ENCODE peak calls at places on chromosomes 16 and 17, in four cellular contexts. K is BE2C, L is psoas muscle, A is AG04450. M is an unnamed sample.

GRCh38 chr16:27822529-27823437 is 240.7 kb downstream of the GSG1L start:
- DNase-seq in K (no peak), L (no peak), A (no peak), M (no peak)

GRCh38 chr16:50675686-50676610 is 5.2 kb downstream of the SNX20 start:
- DNase-seq in K (no peak), L (no peak), A (no peak), M (no peak)

GRCh38 chr16:66344533-66345145 is 21.9 kb upstream of the CDH5 start:
- DNase-seq in K (peak; percentile 55), L (no peak), A (no peak), M (peak; percentile 67)

GRCh38 chr17:50830994-50831393 is 4.4 kb upstream of the WFIKKN2 start:
- DNase-seq in K (no peak), L (no peak), A (no peak), M (no peak)

GRCh38 chr17:45228121-45228941 is 6.6 kb downstream of the FMNL1 start:
- DNase-seq in K (no peak), L (no peak), A (no peak), M (no peak)

GRCh38 chr16:69057400-69058378 is 47.8 kb upstream of the HAS3 start:
- DNase-seq in K (no peak), L (peak; percentile 46), A (no peak), M (no peak)

GRCh38 chr16:7839568-7839967 is 506.9 kb downstream of the RBFOX1 start:
- DNase-seq in K (no peak), L (no peak), A (no peak), M (no peak)

GRCh38 chr17:3986270-3986938 is 22.2 kb upstream of the ATP2A3 start:
- DNase-seq in K (no peak), L (no peak), A (no peak), M (no peak)

GRCh38 chr16:87464691-87465300 is 28.0 kb downstream of the ZCCHC14 start:
- DNase-seq in K (peak; percentile 47), L (peak; percentile 73), A (peak; percentile 88), M (peak; percentile 82)

GRCh38 chr17:50189396-50190277 is 11.8 kb downstream of the COL1A1 start:
- DNase-seq in K (no peak), L (no peak), A (no peak), M (no peak)

GRCh38 chr16:66844342-66845079 is at the start of gene CA7:
- DNase-seq in K (no peak), L (no peak), A (no peak), M (no peak)

GRCh38 chr16:23504076-23504452 is 6.2 kb downstream of the GGA2 start:
- DNase-seq in K (no peak), L (peak; percentile 56), A (no peak), M (no peak)

GRCh38 chr16:88770459-88771293 is 14.3 kb downstream of the PIEZO1 start:
- DNase-seq in K (peak; percentile 78), L (peak; percentile 68), A (peak; percentile 63), M (no peak)

GRCh38 chr16:56356276-56357241 is 68.8 kb downstream of the AMFR start:
- DNase-seq in K (peak; percentile 85), L (peak; percentile 75), A (peak; percentile 70), M (peak; percentile 88)

GRCh38 chr16:69859105-69859969 is 91.8 kb upstream of the CLEC18A start:
- DNase-seq in K (no peak), L (no peak), A (no peak), M (peak; percentile 66)

GRCh38 chr17:74008196-74008595 is 195.3 kb upstream of the RPL38 start:
- DNase-seq in K (no peak), L (no peak), A (no peak), M (no peak)

GRCh38 chr17:34220776-34221390 is 34.2 kb upstream of the CCL2 start:
- DNase-seq in K (no peak), L (no peak), A (no peak), M (no peak)
- H3K9me3 ChIP-seq in K (no peaks in the 10 kb centered on the region), L (no peaks in the 10 kb centered on the region), A (no peaks in the 10 kb centered on the region), M (no peaks in the 10 kb centered on the region)

GRCh38 chr16:31899505-31899904 is 25.9 kb downstream of the ZNF267 start:
- DNase-seq in K (no peak), L (no peak), A (no peak), M (no peak)
- H3K9me3 ChIP-seq in K (no peaks in the 10 kb centered on the region), L (peaks cover 26% of the 10 kb centered on the region), A (peaks cover 14% of the 10 kb centered on the region), M (no peaks in the 10 kb centered on the region)

DNA sequence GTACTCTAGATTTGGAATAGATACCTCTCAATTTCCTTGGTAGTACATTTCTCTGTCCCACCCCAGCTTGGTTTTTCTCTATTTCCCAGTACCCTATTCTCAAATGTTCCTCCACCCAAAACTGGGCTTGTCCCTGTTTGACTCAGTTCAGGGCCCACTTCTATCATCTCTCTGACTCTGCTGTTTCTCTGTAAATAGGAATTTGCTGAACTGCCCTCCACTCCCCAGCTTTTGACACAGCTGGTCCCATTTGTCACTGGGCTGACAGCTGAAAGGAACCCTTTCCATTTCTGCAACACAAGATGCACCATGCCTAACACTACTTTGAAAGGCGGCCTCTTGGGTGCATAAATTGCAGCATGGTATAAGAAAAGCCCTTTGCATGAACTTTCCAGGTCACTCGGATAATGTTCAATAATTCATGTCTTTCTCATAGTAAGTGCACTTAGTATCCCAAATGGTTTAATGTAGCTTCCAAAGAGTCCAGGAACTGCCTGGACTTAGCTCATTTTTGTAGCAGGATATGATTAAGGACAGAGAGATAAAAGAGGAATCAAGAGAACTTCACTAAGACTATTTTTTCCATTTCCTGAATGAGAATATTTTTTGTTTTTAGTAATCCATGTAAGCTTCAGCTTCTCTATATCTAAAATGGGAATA is 256.7 kb downstream of the CDH11 start:
- DNase-seq in K (no peak), L (no peak), A (no peak), M (no peak)
- H3K9me3 ChIP-seq in K (no peaks in the 10 kb centered on the region), L (no peaks in the 10 kb centered on the region), A (no peaks in the 10 kb centered on the region), M (no peaks in the 10 kb centered on the region)

GRCh38 chr16:82980810-82981209 is 354.0 kb downstream of the CDH13 start:
- DNase-seq in K (no peak), L (no peak), A (no peak), M (no peak)
- H3K9me3 ChIP-seq in K (peaks cover 3% of the 10 kb centered on the region), L (no peaks in the 10 kb centered on the region), A (peaks cover 3% of the 10 kb centered on the region), M (no peaks in the 10 kb centered on the region)

GRCh38 chr16:35447010-35447558 is 1987.7 kb downstream of the TP53TG3F start:
- DNase-seq in K (no peak), L (no peak), A (no peak), M (no peak)
- H3K9me3 ChIP-seq in K (peaks cover 14% of the 10 kb centered on the region), L (peaks cover 23% of the 10 kb centered on the region), A (peaks cover 21% of the 10 kb centered on the region), M (no peaks in the 10 kb centered on the region)

DNA sequence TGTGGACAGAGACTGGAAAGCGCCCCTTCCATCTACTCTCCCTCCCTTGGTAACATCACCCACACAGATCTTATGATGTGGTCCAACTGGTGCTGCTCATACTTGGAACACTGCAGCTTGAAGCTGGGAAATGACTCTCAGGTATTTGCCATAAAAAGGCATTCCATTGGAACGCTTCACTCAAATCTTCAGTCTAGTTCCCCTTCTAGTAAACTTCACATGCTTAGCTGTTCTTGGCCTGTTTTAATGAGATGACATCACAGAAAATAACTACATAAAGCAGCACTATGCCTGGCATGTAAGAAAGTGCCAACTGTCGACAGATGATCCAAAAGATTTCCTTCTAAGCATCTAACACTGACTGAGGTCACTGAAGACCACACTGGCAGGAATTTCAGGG is 9.3 kb downstream of the ZNF263 start:
- DNase-seq in K (no peak), L (no peak), A (no peak), M (no peak)
- H3K9me3 ChIP-seq in K (peaks cover 10% of the 10 kb centered on the region), L (peaks cover 95% of the 10 kb centered on the region), A (peaks cover 92% of the 10 kb centered on the region), M (no peaks in the 10 kb centered on the region)

DNA sequence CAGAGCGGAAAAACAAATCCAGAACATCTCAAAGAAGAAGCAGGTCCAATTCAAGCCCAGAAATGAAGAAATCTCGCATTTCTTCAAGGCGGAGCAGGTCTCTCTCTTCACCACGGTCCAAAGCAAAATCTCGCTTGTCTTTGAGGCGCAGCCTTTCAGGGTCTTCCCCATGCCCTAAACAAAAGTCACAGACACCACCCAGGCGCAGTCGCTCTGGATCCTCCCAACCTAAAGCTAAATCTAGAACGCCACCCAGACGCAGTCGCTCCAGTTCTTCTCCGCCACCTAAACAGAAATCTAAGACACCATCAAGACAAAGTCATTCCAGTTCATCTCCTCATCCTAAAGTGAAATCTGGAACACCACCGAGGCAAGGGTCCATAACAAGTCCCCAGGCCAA is 10.3 kb downstream of the SRRM2 start:
- DNase-seq in K (no peak), L (no peak), A (no peak), M (no peak)
- H3K9me3 ChIP-seq in K (no peaks in the 10 kb centered on the region), L (no peaks in the 10 kb centered on the region), A (peaks cover 41% of the 10 kb centered on the region), M (no peaks in the 10 kb centered on the region)

GRCh38 chr17:70677783-70678647 is 508.7 kb downstream of the KCNJ2 start:
- DNase-seq in K (no peak), L (no peak), A (no peak), M (no peak)
- H3K9me3 ChIP-seq in K (no peaks in the 10 kb centered on the region), L (no peaks in the 10 kb centered on the region), A (no peaks in the 10 kb centered on the region), M (no peaks in the 10 kb centered on the region)

M was measured in testis.